ENCODE peak calls at places on chromosomes 5 and 9, in six cellular contexts. Q is foreskin fibroblast, F is ovary, T is fibroblast of lung, X is kidney epithelial cell, W is esophagus squamous epithelium. Z is an unnamed sample.

GRCh38 chr9:86500667-86501435 is 146.6 kb upstream of the TUT7 start:
- DNase-seq in T (peak; percentile 95), F (no peak), X (peak; percentile 23), W (no peak), Q (peak; percentile 89), Z (no peak)

GRCh38 chr5:122165574-122166021 is 36.3 kb downstream of the ZNF474 start:
- DNase-seq in T (peak; percentile 92), W (no peak), F (no peak), X (peak; percentile 81), Q (no peak), Z (no peak)

GRCh38 chr5:102296229-102296817 is at the start of gene SLCO4C1:
- DNase-seq in W (no peak), T (peak; percentile 24), Q (no peak), F (no peak), X (peak; percentile 34), Z (peak; percentile 72)

GRCh38 chr5:63310644-63311043 is 651.6 kb downstream of the HTR1A start:
- DNase-seq in W (no peak), Q (no peak), X (no peak), T (peak; percentile 14), F (no peak), Z (no peak)

GRCh38 chr9:90018688-90019087 is 413.9 kb downstream of the GADD45G start:
- DNase-seq in Q (no peak), W (no peak), X (no peak), T (no peak), F (no peak), Z (no peak)

GRCh38 chr9:135474915-135475314 is 4.7 kb upstream of the PPP1R26 start:
- DNase-seq in W (no peak), F (no peak), T (peak; percentile 4), X (no peak), Q (peak; percentile 28), Z (no peak)

GRCh38 chr5:54705994-54706616 is 188.5 kb downstream of the SNX18 start:
- DNase-seq in W (no peak), T (no peak), X (no peak), Q (no peak), F (no peak), Z (no peak)

GRCh38 chr9:101625871-101626270 is 31.1 kb upstream of the PPP3R2 start:
- DNase-seq in T (no peak), F (no peak), W (no peak), Q (no peak), X (no peak), Z (no peak)

GRCh38 chr9:35790385-35791291 is 753 bp upstream of the NPR2 start:
- DNase-seq in Q (peak; percentile 78), W (no peak), T (peak; percentile 90), F (peak; percentile 84), X (peak; percentile 42), Z (peak; percentile 92)

GRCh38 chr9:84339523-84339922 is 1.0 kb downstream of the SLC28A3 start:
- DNase-seq in F (no peak), Q (no peak), W (no peak), X (no peak), T (no peak), Z (no peak)

GRCh38 chr5:90418214-90418613 is 8.7 kb upstream of the CETN3 start:
- DNase-seq in W (no peak), X (no peak), F (no peak), Q (no peak), T (no peak), Z (no peak)

GRCh38 chr5:90424245-90424644 is 14.7 kb upstream of the CETN3 start:
- DNase-seq in F (no peak), Q (no peak), T (no peak), X (no peak), W (no peak), Z (no peak)

DNA sequence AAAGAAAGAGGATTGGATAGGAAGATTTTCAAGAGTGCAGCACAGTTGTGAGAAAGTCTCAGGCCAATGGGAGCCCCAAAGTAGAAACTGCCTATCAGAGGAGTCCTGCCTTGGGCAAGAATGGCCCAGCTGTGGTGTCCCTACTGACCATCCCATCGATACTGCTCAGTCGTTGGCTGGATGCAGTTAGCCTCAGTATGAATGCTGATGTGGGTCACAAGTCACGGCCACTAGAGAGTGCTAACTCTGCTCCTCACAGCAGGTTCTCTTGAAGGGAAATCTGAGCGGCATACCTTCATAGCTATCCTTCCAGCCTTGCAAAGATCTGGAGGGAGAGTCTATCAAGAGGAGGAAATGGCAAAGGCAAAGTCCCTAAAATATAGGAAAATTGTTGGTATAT is 11.6 kb upstream of the CETN3 start:
- DNase-seq in T (peak; percentile 12), X (no peak), F (no peak), W (no peak), Q (no peak), Z (no peak)
- TF ChIP-seq CTCF in T (no peak), X (peak; percentile 17), F (no peak), W (no peak), Q (peak; percentile 5), Z (no peak)

GRCh38 chr5:88503065-88503394 is 234.4 kb upstream of the TMEM161B start:
- DNase-seq in T (peak; percentile 4), X (no peak), Q (no peak), W (no peak), F (no peak), Z (no peak)
- H3K4me3 ChIP-seq in T (peak overlapping the region; percentile 61), X (no peak overlapping the region), Q (peak overlapping the region; percentile 40), W (peak overlapping the region; percentile 39), F (peak overlapping the region; percentile 44), Z (peak overlapping the region; percentile 45)

GRCh38 chr9:5264219-5264595 is 33.0 kb downstream of the INSL4 start:
- DNase-seq in T (no peak), W (no peak), F (no peak), Q (no peak), X (no peak), Z (no peak)

GRCh38 chr9:5269249-5269715 is 35.2 kb downstream of the RLN2 start:
- DNase-seq in Q (no peak), T (no peak), F (no peak), X (peak; percentile 63), W (no peak), Z (no peak)

GRCh38 chr9:5263568-5264218 is 32.5 kb downstream of the INSL4 start:
- DNase-seq in T (peak; percentile 18), W (no peak), Q (no peak), F (no peak), X (no peak), Z (no peak)

DNA sequence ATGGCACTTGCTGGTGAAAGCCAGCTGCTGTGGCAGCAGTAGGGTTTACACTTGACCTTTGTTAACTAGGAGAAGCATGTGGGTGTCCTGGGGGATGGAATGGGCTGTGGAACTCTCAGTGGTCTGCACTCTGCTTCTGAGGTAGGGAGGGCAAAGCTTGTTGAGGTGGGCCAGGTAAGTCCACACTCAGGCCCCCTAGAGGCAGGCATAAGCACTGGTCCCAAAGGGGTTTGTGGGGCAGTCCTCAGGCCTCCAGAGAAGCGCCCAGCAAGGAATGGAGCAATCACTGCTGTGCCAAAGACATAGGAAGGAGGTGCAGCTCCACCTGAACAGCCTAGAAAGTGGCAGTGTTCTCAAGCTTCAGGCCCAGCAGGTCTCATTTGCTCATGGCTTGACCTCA is 34.7 kb downstream of the INSL4 start:
- DNase-seq in Q (no peak), W (no peak), X (no peak), T (no peak), F (no peak), Z (no peak)
- TF ChIP-seq CTCF in Q (no peak), W (no peak), X (no peak), T (no peak), F (no peak), Z (no peak)

GRCh38 chr5:75681125-75681830 is 36.0 kb downstream of the POC5 start:
- DNase-seq in W (no peak), T (peak; percentile 71), Q (no peak), F (no peak), X (no peak), Z (no peak)

GRCh38 chr5:75672616-75673015 is 44.6 kb downstream of the POC5 start:
- DNase-seq in W (no peak), Q (peak; percentile 22), X (no peak), F (no peak), T (peak; percentile 78), Z (no peak)

GRCh38 chr5:75675779-75676178 is 41.5 kb downstream of the POC5 start:
- DNase-seq in F (no peak), X (no peak), W (no peak), T (no peak), Q (no peak), Z (no peak)

GRCh38 chr5:75678155-75678554 is 39.1 kb downstream of the POC5 start:
- DNase-seq in T (no peak), X (no peak), F (no peak), W (no peak), Q (no peak), Z (no peak)

DNA sequence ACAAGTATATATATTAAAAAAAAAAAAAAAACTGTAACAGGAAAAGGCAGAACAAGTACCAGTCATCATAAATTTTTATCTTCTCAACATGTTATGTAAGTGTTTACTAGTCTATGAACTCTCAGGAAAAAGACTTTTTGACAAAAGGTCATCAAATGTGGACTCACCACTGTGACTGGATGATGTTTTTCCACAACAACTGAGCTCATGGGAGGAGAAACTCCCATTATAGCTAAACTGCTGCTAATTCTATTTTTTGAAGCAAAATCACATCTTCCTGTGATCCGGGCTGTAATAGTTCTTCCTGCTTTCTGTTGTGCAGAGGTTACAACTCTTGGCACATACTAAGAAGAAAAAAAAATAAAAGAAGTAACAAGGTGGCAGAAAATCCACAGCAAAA is 39.6 kb downstream of the POC5 start:
- DNase-seq in Q (no peak), T (no peak), F (no peak), X (no peak), W (no peak), Z (no peak)
- H3K4me3 ChIP-seq in Q (no peak overlapping the region), T (no peak overlapping the region), F (no peak overlapping the region), X (no peak overlapping the region), W (no peak overlapping the region), Z (no peak overlapping the region)

GRCh38 chr5:170491479-170491878 is 12.3 kb upstream of the KCNIP1 start:
- DNase-seq in F (no peak), X (peak; percentile 77), W (no peak), T (peak; percentile 83), Q (peak; percentile 55), Z (no peak)
- TF ChIP-seq CTCF in F (no peak), X (no peak), W (no peak), T (no peak), Q (no peak), Z (no peak)

GRCh38 chr5:42948961-42949347 is 91.2 kb downstream of the ANXA2R start:
- DNase-seq in X (no peak), F (no peak), W (no peak), T (peak; percentile 38), Q (no peak), Z (no peak)
- H3K4me3 ChIP-seq in X (no peak overlapping the region), F (no peak overlapping the region), W (peak overlapping the region; percentile 53), T (peak overlapping the region; percentile 33), Q (peak overlapping the region; percentile 27), Z (peak overlapping the region; percentile 48)

Z was measured in sigmoid colon.